ENCODE peak calls at places on chromosomes 4 and X, in seven cellular contexts. One of them, this sample, is unnamed.

GRCh38 chr4:180500146-180500545 is 1743.1 kb upstream of the TENM3 start:
- DNase-seq in non-pigmented ciliary epithelial cell: no peak
- DNase-seq in CD4-positive, alpha-beta T cell: no peak
- DNase-seq in mucosa of descending colon: no peak
- DNase-seq in aorta: no peak
- DNase-seq in Calu3: no peak
- DNase-seq in Kasumi-1: no peak
- DNase-seq in this sample: no peak

GRCh38 chr4:134216436-134216835 is 14.8 kb upstream of the PABPC4L start:
- DNase-seq in CD4-positive, alpha-beta T cell: no peak
- DNase-seq in aorta: no peak
- DNase-seq in Calu3: no peak
- DNase-seq in non-pigmented ciliary epithelial cell: peak; percentile 68
- DNase-seq in Kasumi-1: no peak
- DNase-seq in mucosa of descending colon: no peak
- DNase-seq in this sample: no peak

GRCh38 chr4:69764311-69764710 is 3.9 kb upstream of the SULT1B1 start:
- DNase-seq in non-pigmented ciliary epithelial cell: no peak
- DNase-seq in Kasumi-1: no peak
- DNase-seq in mucosa of descending colon: no peak
- DNase-seq in Calu3: no peak
- DNase-seq in CD4-positive, alpha-beta T cell: no peak
- DNase-seq in aorta: no peak
- DNase-seq in this sample: peak; percentile 30

GRCh38 chrX:40105791-40106676 is 8.3 kb upstream of the BCOR start:
- DNase-seq in aorta: peak; percentile 91
- DNase-seq in mucosa of descending colon: peak; percentile 79
- DNase-seq in Calu3: peak; percentile 69
- DNase-seq in CD4-positive, alpha-beta T cell: peak; percentile 63
- DNase-seq in Kasumi-1: no peak
- DNase-seq in non-pigmented ciliary epithelial cell: no peak
- DNase-seq in this sample: peak; percentile 65

GRCh38 chrX:9171841-9172240 is 137.9 kb upstream of the FAM9B start:
- DNase-seq in non-pigmented ciliary epithelial cell: no peak
- DNase-seq in Calu3: no peak
- DNase-seq in aorta: no peak
- DNase-seq in CD4-positive, alpha-beta T cell: no peak
- DNase-seq in mucosa of descending colon: no peak
- DNase-seq in Kasumi-1: no peak
- DNase-seq in this sample: no peak

GRCh38 chrX:104098151-104098808 is 14.0 kb upstream of the ZCCHC18 start:
- DNase-seq in Calu3: peak; percentile 52
- DNase-seq in non-pigmented ciliary epithelial cell: no peak
- DNase-seq in CD4-positive, alpha-beta T cell: peak; percentile 28
- DNase-seq in aorta: no peak
- DNase-seq in mucosa of descending colon: peak; percentile 32
- DNase-seq in Kasumi-1: peak; percentile 67
- DNase-seq in this sample: peak; percentile 70

GRCh38 chrX:20066968-20067708 is 49.6 kb downstream of the MAP7D2 start:
- DNase-seq in Kasumi-1: peak; percentile 48
- DNase-seq in mucosa of descending colon: peak; percentile 15
- DNase-seq in Calu3: peak; percentile 36
- DNase-seq in aorta: no peak
- DNase-seq in CD4-positive, alpha-beta T cell: peak; percentile 6
- DNase-seq in non-pigmented ciliary epithelial cell: no peak
- DNase-seq in this sample: peak; percentile 70

GRCh38 chrX:122850326-122850725 is 333.8 kb upstream of the GRIA3 start:
- DNase-seq in CD4-positive, alpha-beta T cell: no peak
- DNase-seq in Kasumi-1: no peak
- DNase-seq in mucosa of descending colon: no peak
- DNase-seq in aorta: no peak
- DNase-seq in Calu3: no peak
- DNase-seq in non-pigmented ciliary epithelial cell: no peak
- DNase-seq in this sample: no peak

GRCh38 chr4:123260429-123261052 is 136.1 kb upstream of the SPRY1 start:
- DNase-seq in mucosa of descending colon: no peak
- DNase-seq in CD4-positive, alpha-beta T cell: no peak
- DNase-seq in aorta: no peak
- DNase-seq in Calu3: no peak
- DNase-seq in Kasumi-1: no peak
- DNase-seq in non-pigmented ciliary epithelial cell: no peak
- DNase-seq in this sample: no peak

This sample was measured in NAMALWA.